ENCODE peak calls at places on chromosomes 11 and 22, in four cellular contexts. S is cardiac muscle cell, Q is PC-3, Z is MCF 10A. N is an unnamed sample.

GRCh38 chr11:76744186-76745058 is 38.7 kb upstream of the TSKU start:
- DNase-seq in S (no peak), Q (no peak), Z (no peak), N (no peak)

GRCh38 chr22:28978863-28979799 is 82.5 kb downstream of the C22orf31 start:
- DNase-seq in S (no peak), Q (no peak), Z (no peak), N (no peak)

GRCh38 chr11:46296520-46297448 is 19.3 kb downstream of the CREB3L1 start:
- DNase-seq in S (peak), Q (peak), Z (no peak), N (no peak)

GRCh38 chr11:127345819-127346459 is 345.4 kb upstream of the KIRREL3 start:
- DNase-seq in S (peak), Q (peak), Z (peak), N (peak)

GRCh38 chr11:128735935-128736610 is 42.2 kb downstream of the FLI1 start:
- DNase-seq in S (peak), Q (no peak), Z (no peak), N (peak)

GRCh38 chr11:112588252-112588668 is 327.6 kb upstream of the PLET1 start:
- DNase-seq in S (peak), Q (peak), Z (peak), N (peak)

GRCh38 chr11:90229791-90230190 is 6.9 kb upstream of the CHORDC1 start:
- DNase-seq in S (no peak), Q (no peak), Z (no peak), N (no peak)

GRCh38 chr11:73176145-73176891 is 34.2 kb upstream of the FCHSD2 start:
- DNase-seq in S (no peak), Q (no peak), Z (no peak), N (no peak)

GRCh38 chr11:111402411-111402810 is 23.3 kb upstream of the POU2AF1 start:
- DNase-seq in S (no peak), Q (no peak), Z (no peak), N (no peak)

GRCh38 chr11:71996946-71997345 is 1.8 kb upstream of the IL18BP start:
- DNase-seq in S (no peak), Q (no peak), Z (no peak), N (no peak)

GRCh38 chr22:35397095-35397904 is 2.6 kb upstream of the MCM5 start:
- DNase-seq in S (no peak), Q (no peak), Z (no peak), N (no peak)

GRCh38 chr22:44366372-44367310 is 53.9 kb upstream of the SHISAL1 start:
- DNase-seq in S (no peak), Q (no peak), Z (no peak), N (no peak)

GRCh38 chr11:2989551-2989950 is 2.6 kb downstream of the NAP1L4 start:
- DNase-seq in S (no peak), Q (no peak), Z (no peak), N (peak)

GRCh38 chr22:49812838-49813237 is 14.8 kb downstream of the BRD1 start:
- DNase-seq in S (no peak), Q (no peak), Z (peak), N (no peak)

GRCh38 chr11:76054330-76054729 is 152.0 kb downstream of the WNT11 start:
- DNase-seq in S (no peak), Q (no peak), Z (no peak), N (no peak)

GRCh38 chr22:44345872-44346271 is 33.1 kb upstream of the SHISAL1 start:
- DNase-seq in S (no peak), Q (no peak), Z (no peak), N (no peak)

DNA sequence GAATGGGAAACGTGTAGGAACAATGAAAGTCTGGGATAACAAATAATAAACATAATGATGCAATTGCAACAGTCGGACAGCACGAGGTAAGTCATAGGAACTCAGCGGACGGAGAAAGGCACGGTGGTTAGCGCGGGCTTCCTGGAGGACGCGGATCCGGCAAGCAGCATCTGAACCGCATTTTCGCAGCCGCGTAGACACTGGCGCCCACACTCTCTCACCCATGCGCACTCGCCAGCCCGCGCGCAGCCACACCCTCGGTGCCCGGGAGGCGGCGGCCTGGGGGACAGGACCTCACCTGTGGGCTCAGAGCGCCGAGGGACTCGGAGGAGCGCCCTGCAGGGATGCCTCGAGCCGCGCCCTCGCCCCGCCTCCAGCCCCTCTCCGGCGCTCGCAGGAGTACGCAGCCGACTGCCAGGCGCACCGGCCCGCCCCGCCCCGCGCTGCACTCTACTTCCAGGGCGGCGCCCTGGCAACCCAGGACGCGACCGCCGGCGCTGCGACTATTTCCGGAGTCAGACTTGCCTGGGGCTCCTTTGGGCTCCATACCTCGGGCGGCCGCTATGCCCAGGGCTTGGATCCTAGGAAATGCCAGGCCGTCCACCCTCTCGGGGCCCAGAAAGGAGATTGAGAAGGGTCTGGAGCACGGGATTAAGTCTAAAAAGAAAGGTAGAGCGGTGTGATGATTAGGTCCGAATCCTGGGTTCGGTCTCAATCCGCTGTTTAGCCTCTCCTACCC is at the start of gene TTLL1:
- DNase-seq in S (peak), Q (peak), Z (peak), N (peak)
- TF ChIP-seq CTCF in S (no peak), Q (no peak), Z (no peak), N (no peak)

GRCh38 chr11:118435233-118435892 is 929 bp upstream of the KMT2A start:
- DNase-seq in S (peak), Q (peak), Z (no peak), N (peak)

GRCh38 chr11:118427707-118428106 is 8.6 kb upstream of the KMT2A start:
- DNase-seq in S (no peak), Q (no peak), Z (no peak), N (no peak)

GRCh38 chr11:118434123-118434552 is 2.2 kb upstream of the KMT2A start:
- DNase-seq in S (no peak), Q (no peak), Z (no peak), N (no peak)

GRCh38 chr11:118434553-118435232 is 1.6 kb upstream of the KMT2A start:
- DNase-seq in S (peak), Q (peak), Z (no peak), N (peak)

DNA sequence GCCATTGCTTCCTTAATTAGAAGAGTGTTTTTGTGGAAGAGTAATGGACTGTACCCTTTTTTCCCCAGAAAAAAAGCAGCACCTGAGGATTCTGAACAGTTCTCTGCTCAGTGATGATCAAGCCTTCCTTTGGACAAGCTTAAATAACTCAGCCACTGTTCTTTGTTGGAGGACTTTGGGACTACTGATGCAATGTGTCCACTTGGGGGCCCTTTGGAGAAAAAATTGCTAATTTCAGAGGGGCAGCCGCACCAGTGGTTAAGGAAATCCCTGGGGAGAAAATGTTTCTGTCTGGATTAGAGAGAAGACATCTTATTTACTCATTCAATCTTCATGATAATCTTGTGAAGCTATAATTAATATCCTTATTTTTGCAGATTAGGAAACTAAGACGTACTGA is 5.3 kb upstream of the KMT2A start:
- DNase-seq in S (no peak), Q (no peak), Z (no peak), N (no peak)
- TF ChIP-seq CTCF in S (peak), Q (peak), Z (no peak), N (no peak)

GRCh38 chr11:30131535-30131934 is 99.3 kb upstream of the FSHB start:
- DNase-seq in S (peak), Q (no peak), Z (no peak), N (peak)

GRCh38 chr11:30133308-30133707 is 97.5 kb upstream of the FSHB start:
- DNase-seq in S (no peak), Q (no peak), Z (no peak), N (no peak)

GRCh38 chr11:30125461-30125860 is 105.4 kb upstream of the FSHB start:
- DNase-seq in S (no peak), Q (no peak), Z (peak), N (no peak)

DNA sequence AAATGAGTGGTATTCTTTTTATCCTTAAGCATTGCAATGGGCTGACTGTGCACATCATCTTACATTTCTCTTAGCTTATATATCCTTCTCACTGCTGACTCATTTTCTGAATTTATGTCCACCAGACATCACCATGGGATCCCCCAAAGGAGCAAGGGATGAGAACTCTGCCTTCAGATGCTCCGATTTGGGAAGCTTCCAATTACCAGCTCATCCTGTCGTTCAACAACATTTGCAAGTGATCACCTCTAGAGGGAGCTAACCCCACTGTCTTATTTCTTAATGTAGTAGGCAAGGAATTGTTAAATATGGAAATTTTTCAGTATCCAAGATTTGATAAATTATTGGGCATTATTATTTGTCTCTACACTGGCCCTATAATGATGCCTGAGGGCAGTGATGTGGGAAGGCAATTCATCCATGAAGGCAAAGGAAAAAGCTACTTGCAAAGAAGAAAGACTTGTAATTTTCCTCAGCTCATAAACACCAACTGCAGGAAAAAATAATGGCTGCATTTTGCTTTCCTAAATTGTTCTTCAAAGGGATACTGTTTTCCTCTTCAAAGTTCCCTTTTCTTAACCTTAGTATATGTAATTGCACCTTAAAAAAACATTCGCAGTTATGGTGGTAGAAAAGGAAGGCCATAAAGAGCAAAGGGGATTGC is 102.4 kb upstream of the FSHB start:
- DNase-seq in S (peak), Q (peak), Z (peak), N (peak)
- TF ChIP-seq CTCF in S (peak), Q (peak), Z (peak), N (peak)

GRCh38 chr11:119057000-119057769 is at the start of gene HYOU1:
- DNase-seq in S (peak), Q (peak), Z (peak), N (peak)
- TF ChIP-seq CTCF in S (peak), Q (peak), Z (peak), N (peak)

GRCh38 chr11:65315204-65315865 is 669 bp downstream of the CDC42EP2 start:
- DNase-seq in S (peak), Q (peak), Z (peak), N (peak)

GRCh38 chr11:65316311-65316978 is 1.8 kb downstream of the CDC42EP2 start:
- DNase-seq in S (no peak), Q (peak), Z (peak), N (no peak)

GRCh38 chr11:65316979-65317786 is 2.5 kb downstream of the CDC42EP2 start:
- DNase-seq in S (no peak), Q (peak), Z (peak), N (no peak)

GRCh38 chr11:65314501-65315203 is at the start of gene CDC42EP2:
- DNase-seq in S (peak), Q (peak), Z (peak), N (peak)

DNA sequence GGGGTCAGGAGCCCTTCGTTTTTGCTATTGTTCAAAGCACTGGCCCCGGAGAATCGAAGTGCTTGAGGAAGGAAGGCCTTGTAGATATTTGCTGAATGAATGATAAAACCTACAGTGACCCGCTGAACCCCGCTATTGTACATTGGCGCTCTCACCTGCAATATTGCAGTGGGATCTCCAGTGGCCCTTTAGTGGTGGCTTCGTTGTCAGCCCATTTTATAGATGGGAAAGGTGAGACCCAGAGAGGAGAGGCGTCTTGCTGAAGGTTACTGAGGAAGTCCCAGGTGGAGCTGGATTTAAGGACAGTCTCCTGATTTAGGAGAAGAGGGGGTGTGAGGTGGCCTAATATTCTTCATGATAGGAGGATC is 1.2 kb downstream of the CDC42EP2 start:
- DNase-seq in S (no peak), Q (peak), Z (no peak), N (no peak)
- TF ChIP-seq CTCF in S (no peak), Q (peak), Z (no peak), N (no peak)

GRCh38 chr22:42614312-42615091 is at the start of gene POLDIP3:
- DNase-seq in S (peak), Q (peak), Z (peak), N (peak)
- TF ChIP-seq CTCF in S (peak), Q (no peak), Z (no peak), N (peak)

GRCh38 chr22:42436402-42436801 is 4.2 kb upstream of the NFAM1 start:
- DNase-seq in S (no peak), Q (no peak), Z (no peak), N (no peak)
- TF ChIP-seq CTCF in S (no peak), Q (no peak), Z (no peak), N (no peak)

GRCh38 chr22:32776397-32776796 is 25.1 kb upstream of the TIMP3 start:
- DNase-seq in S (no peak), Q (no peak), Z (no peak), N (no peak)

GRCh38 chr22:32777997-32778396 is 23.5 kb upstream of the TIMP3 start:
- DNase-seq in S (no peak), Q (no peak), Z (no peak), N (no peak)

GRCh38 chr22:32771761-32772160 is 29.7 kb upstream of the TIMP3 start:
- DNase-seq in S (no peak), Q (no peak), Z (no peak), N (no peak)

GRCh38 chr22:32776800-32777199 is 24.7 kb upstream of the TIMP3 start:
- DNase-seq in S (no peak), Q (no peak), Z (no peak), N (no peak)

DNA sequence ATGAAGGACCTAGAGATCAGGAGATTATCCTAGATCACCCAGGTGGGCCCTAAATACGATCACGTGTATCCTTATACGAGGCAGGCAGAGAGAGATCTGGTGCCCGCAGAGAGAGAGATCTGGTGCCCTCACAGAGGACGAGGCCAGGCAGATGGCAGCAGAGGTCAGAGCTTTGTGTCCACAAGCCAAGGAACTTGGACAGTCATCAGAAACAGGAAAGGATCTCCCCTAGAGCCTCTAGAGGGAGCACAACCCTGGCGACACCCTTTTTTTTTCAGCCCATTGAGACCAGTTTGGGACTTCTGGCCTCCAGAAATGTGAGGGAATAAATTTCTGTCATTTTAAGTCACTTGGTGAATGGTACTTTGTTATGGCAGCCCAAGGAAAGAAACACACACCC is 25.5 kb upstream of the TIMP3 start:
- DNase-seq in S (no peak), Q (no peak), Z (peak), N (no peak)
- TF ChIP-seq CTCF in S (peak), Q (peak), Z (peak), N (peak)

N was measured in GM13977.